ENCODE peak calls at places on chromosomes 4 and X, in ten cellular contexts. Q is esophagus squamous epithelium, F is GM12891, J is HCT116, H is esophagus muscularis mucosa, S is GM12878, B is stomach, G is transverse colon, R is A549, K is heart left ventricle. P is an unnamed sample.

GRCh38 chrX:1361910-1362309 is 25.3 kb downstream of the IL3RA start:
- DNase-seq in Q (no peak), F (no peak), J (no peak), H (no peak), S (no peak), B (no peak), G (no peak), R (no peak), K (no peak), P (no peak)

GRCh38 chr4:1777822-1778641 is 15.1 kb upstream of the FGFR3 start:
- DNase-seq in Q (no peak), F (no peak), J (no peak), H (no peak), S (no peak), B (no peak), G (no peak), R (peak; percentile 63), K (no peak), P (peak; percentile 75)

GRCh38 chrX:102517331-102517730 is 792 bp upstream of the TMSB15A start:
- DNase-seq in Q (no peak), F (no peak), J (no peak), H (no peak), S (no peak), B (no peak), G (no peak), R (peak; percentile 27), K (no peak), P (no peak)

GRCh38 chr4:40164459-40164858 is 32.4 kb upstream of the RHOH start:
- DNase-seq in Q (no peak), F (no peak), J (no peak), H (no peak), S (no peak), B (no peak), G (no peak), R (no peak), K (no peak), P (no peak)

GRCh38 chr4:174764105-174764729 is 64.8 kb downstream of the GLRA3 start:
- DNase-seq in Q (no peak), F (no peak), J (peak; percentile 40), H (no peak), S (no peak), B (no peak), G (no peak), R (peak; percentile 42), K (no peak), P (peak; percentile 1)

GRCh38 chrX:21839334-21840198 is at the start of gene MBTPS2:
- DNase-seq in Q (peak; percentile 18), F (peak; percentile 17), J (peak; percentile 73), H (peak; percentile 94), S (peak; percentile 46), B (peak; percentile 84), G (peak; percentile 85), R (peak; percentile 92), K (peak; percentile 88), P (peak; percentile 9)

GRCh38 chr4:112029642-112030235 is 115.5 kb upstream of the FAM241A start:
- DNase-seq in Q (no peak), F (no peak), J (no peak), H (no peak), S (no peak), B (no peak), G (no peak), R (no peak), K (no peak), P (no peak)

GRCh38 chr4:185190001-185190856 is 13.6 kb downstream of the CFAP97 start:
- DNase-seq in Q (no peak), F (no peak), J (no peak), H (no peak), S (no peak), B (no peak), G (no peak), R (no peak), K (no peak), P (no peak)

GRCh38 chr4:39025552-39026085 is 6.6 kb downstream of the TMEM156 start:
- DNase-seq in Q (no peak), F (no peak), J (no peak), H (no peak), S (no peak), B (no peak), G (no peak), R (peak; percentile 57), K (no peak), P (no peak)

GRCh38 chr4:39030726-39031125 is 1.5 kb downstream of the TMEM156 start:
- DNase-seq in Q (no peak), F (no peak), J (no peak), H (no peak), S (no peak), B (no peak), G (no peak), R (no peak), K (no peak), P (no peak)

GRCh38 chr4:39032218-39033085 is at the start of gene TMEM156:
- DNase-seq in Q (no peak), F (no peak), J (no peak), H (no peak), S (peak; percentile 82), B (no peak), G (no peak), R (peak; percentile 78), K (no peak), P (no peak)

GRCh38 chr4:39026096-39026495 is 6.1 kb downstream of the TMEM156 start:
- DNase-seq in Q (no peak), F (no peak), J (no peak), H (no peak), S (no peak), B (no peak), G (no peak), R (no peak), K (no peak), P (no peak)

DNA sequence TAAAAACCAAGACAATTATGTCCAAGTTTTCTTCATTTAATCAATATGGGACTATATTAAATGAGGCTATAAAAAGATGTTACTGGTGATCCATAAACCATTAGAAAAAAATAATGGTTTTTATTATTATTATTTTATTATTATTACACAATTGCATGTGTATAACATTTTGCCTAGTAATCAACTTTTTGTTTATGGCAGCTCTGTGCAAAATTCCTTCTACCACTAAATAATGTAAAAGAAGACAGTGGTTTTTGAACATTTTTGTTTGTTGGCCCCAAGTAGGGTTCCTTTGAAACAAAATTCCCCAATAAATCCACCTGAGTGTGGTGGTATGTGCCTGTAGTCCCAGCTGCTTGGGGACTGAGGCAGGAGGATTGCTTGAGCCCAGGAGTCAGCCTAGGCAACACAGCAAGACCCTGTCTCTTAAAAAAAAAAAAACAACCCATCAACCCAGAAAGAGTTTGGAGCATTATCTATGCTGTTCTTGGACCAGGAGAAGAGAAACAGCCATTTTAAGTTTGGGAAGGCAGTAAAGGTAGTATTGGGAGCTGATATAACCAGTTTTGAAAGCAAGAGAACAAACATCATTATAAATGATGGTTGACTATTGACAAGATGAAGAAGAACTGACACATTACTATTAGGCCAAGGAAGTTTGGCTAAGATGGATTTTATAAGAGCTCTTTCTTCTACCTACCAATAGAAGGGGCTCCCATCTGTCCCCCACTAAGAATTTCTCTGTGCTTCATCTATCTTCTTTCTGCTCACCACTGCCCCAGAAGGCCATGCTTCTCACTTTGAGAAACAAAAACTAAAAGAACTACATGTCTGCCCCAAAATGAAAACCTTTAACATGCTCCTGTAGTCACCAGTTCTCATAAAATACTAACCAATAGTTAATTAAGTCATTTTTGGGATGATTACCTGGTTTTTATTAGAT is 2.2 kb downstream of the TMEM156 start:
- DNase-seq in Q (no peak), F (no peak), J (no peak), H (no peak), S (peak; percentile 40), B (no peak), G (no peak), R (peak; percentile 30), K (no peak), P (no peak)
- TF ChIP-seq POLR2A in Q (no peak), F (no peak), J (no peak), H (no peak), S (no peak), B (no peak), G (no peak), R (no peak), K (no peak), P (no peak)

GRCh38 chr4:95213361-95213760 is 335.4 kb downstream of the UNC5C start:
- DNase-seq in Q (no peak), F (no peak), J (no peak), H (peak; percentile 60), S (no peak), B (no peak), G (no peak), R (no peak), K (no peak), P (no peak)
- TF ChIP-seq POLR2A in Q (no peak), F (no peak), J (no peak), H (no peak), S (no peak), B (no peak), G (no peak), R (no peak), K (no peak), P (no peak)

GRCh38 chr4:182971702-182972101 is 54.5 kb upstream of the DCTD start:
- DNase-seq in Q (no peak), F (no peak), J (no peak), H (no peak), S (no peak), B (no peak), G (no peak), R (no peak), K (no peak), P (no peak)

GRCh38 chr4:182978152-182978827 is 61.1 kb upstream of the DCTD start:
- DNase-seq in Q (no peak), F (no peak), J (no peak), H (no peak), S (peak; percentile 45), B (no peak), G (no peak), R (no peak), K (no peak), P (no peak)

GRCh38 chr4:182973421-182974340 is 56.5 kb upstream of the DCTD start:
- DNase-seq in Q (no peak), F (no peak), J (no peak), H (no peak), S (no peak), B (no peak), G (no peak), R (no peak), K (no peak), P (no peak)

DNA sequence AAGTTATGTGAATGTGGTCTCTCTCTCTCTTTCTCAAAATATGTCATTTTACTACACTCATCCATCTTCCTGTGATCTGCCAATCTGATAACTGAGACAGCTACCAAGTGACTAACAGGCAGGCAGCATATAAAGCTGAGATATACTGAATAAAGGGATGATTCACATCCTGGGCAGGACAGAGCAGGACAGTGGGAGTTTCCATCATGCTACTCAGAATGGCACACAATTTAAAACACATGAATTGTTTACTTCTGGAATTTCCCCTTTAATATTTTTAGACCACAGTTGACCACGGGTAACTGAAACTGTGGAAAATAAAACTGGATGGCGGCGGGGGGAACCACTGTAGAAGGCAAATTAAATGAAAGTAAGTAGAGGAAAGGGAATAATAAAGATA is 58.6 kb upstream of the DCTD start:
- DNase-seq in Q (no peak), F (no peak), J (peak; percentile 50), H (no peak), S (peak; percentile 57), B (no peak), G (no peak), R (peak; percentile 61), K (no peak), P (peak; percentile 30)
- TF ChIP-seq POLR2A in Q (no peak), F (no peak), J (no peak), H (no peak), S (no peak), B (no peak), G (no peak), R (no peak), K (no peak), P (no peak)

DNA sequence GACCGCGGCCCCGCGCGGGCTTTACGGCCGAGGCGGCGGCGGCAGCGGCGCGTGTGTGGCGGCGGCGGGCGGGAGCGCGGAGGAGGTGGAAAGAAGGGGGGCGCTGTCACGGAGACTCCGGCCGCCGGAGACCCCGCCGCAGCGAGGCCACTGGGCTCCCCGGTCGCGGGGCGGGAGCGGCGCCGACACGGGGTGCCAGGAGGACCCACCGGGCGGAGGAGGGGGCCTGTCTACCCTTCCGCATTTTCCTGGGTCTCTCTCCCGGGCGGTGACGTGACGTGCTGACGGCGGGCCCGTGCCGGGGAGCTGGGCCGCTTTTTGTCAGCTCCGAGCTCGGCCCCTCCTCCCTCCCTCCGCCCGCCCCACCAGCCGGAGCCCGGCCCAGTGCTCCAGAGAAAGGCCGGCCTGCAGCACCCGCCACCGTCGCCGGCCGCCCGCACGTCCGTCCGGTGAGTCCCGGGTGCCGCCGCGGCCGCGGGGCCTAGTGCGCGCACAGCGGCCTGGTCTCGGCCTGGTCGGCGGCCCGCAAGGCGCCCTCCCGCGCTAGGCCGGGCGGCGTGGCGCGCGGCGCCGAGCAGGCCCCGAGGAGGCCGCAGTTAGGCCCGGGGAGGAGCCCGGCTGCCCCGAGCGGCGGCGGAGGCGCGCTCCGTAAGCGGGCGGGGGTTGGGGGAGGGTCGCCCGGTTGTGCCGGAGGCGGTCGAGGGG is at the start of gene ZFX:
- DNase-seq in Q (peak; percentile 29), F (peak; percentile 7), J (no peak), H (no peak), S (no peak), B (peak; percentile 77), G (peak; percentile 82), R (peak; percentile 74), K (peak; percentile 87), P (no peak)
- TF ChIP-seq POLR2A in Q (peak; percentile 40), F (no peak), J (no peak), H (peak; percentile 40), S (peak; percentile 70), B (no peak), G (peak; percentile 53), R (peak; percentile 17), K (no peak), P (peak; percentile 38)

P was measured in H54.